ENCODE peak calls at places on chromosomes 2 and 18, in nine cellular contexts. One of them, this sample, is unnamed.

GRCh38 chr2:29606105-29606871 is 315.1 kb downstream of the ALK start:
- DNase-seq in NCI-H1930: no peak
- DNase-seq in NCI-H1105: no peak
- DNase-seq in heart left ventricle: no peak
- DNase-seq in HCT116: no peak
- DNase-seq in neuronal stem cell: no peak
- DNase-seq in stimulated activated CD4-positive, alpha-beta T cell treated with anti-CD3 and anti-CD28 coated beads, Interleukin-12 subunit alpha, Interleukin-12 subunit beta, amount 100 ng/mL, for 48 hours: no peak
- DNase-seq in SW480: no peak
- DNase-seq in CD4-positive, alpha-beta memory T cell: no peak
- DNase-seq in this sample: peak; percentile 91

GRCh38 chr2:26735096-26735495 is 29.0 kb upstream of the SLC35F6 start:
- DNase-seq in heart left ventricle: no peak
- DNase-seq in neuronal stem cell: no peak
- DNase-seq in CD4-positive, alpha-beta memory T cell: no peak
- DNase-seq in NCI-H1930: no peak
- DNase-seq in HCT116: no peak
- DNase-seq in SW480: no peak
- DNase-seq in stimulated activated CD4-positive, alpha-beta T cell treated with anti-CD3 and anti-CD28 coated beads, Interleukin-12 subunit alpha, Interleukin-12 subunit beta, amount 100 ng/mL, for 48 hours: no peak
- DNase-seq in NCI-H1105: no peak
- DNase-seq in this sample: peak; percentile 95

GRCh38 chr2:79191816-79192215 is 32.3 kb upstream of the REG3A start:
- DNase-seq in NCI-H1105: no peak
- DNase-seq in SW480: peak; percentile 28
- DNase-seq in CD4-positive, alpha-beta memory T cell: no peak
- DNase-seq in heart left ventricle: no peak
- DNase-seq in HCT116: no peak
- DNase-seq in stimulated activated CD4-positive, alpha-beta T cell treated with anti-CD3 and anti-CD28 coated beads, Interleukin-12 subunit alpha, Interleukin-12 subunit beta, amount 100 ng/mL, for 48 hours: no peak
- DNase-seq in NCI-H1930: no peak
- DNase-seq in neuronal stem cell: no peak
- DNase-seq in this sample: no peak

GRCh38 chr2:60046529-60046928 is 506.9 kb downstream of the BCL11A start:
- DNase-seq in CD4-positive, alpha-beta memory T cell: no peak
- DNase-seq in HCT116: no peak
- DNase-seq in neuronal stem cell: no peak
- DNase-seq in NCI-H1105: no peak
- DNase-seq in heart left ventricle: no peak
- DNase-seq in SW480: no peak
- DNase-seq in stimulated activated CD4-positive, alpha-beta T cell treated with anti-CD3 and anti-CD28 coated beads, Interleukin-12 subunit alpha, Interleukin-12 subunit beta, amount 100 ng/mL, for 48 hours: no peak
- DNase-seq in NCI-H1930: no peak
- DNase-seq in this sample: no peak

GRCh38 chr2:7023542-7023941 is 106.3 kb downstream of the RNF144A start:
- DNase-seq in SW480: no peak
- DNase-seq in heart left ventricle: no peak
- DNase-seq in CD4-positive, alpha-beta memory T cell: no peak
- DNase-seq in neuronal stem cell: no peak
- DNase-seq in NCI-H1105: no peak
- DNase-seq in HCT116: no peak
- DNase-seq in NCI-H1930: no peak
- DNase-seq in stimulated activated CD4-positive, alpha-beta T cell treated with anti-CD3 and anti-CD28 coated beads, Interleukin-12 subunit alpha, Interleukin-12 subunit beta, amount 100 ng/mL, for 48 hours: no peak
- DNase-seq in this sample: peak; percentile 77

GRCh38 chr2:45755585-45756330 is 104.3 kb downstream of the PRKCE start:
- DNase-seq in NCI-H1930: no peak
- DNase-seq in stimulated activated CD4-positive, alpha-beta T cell treated with anti-CD3 and anti-CD28 coated beads, Interleukin-12 subunit alpha, Interleukin-12 subunit beta, amount 100 ng/mL, for 48 hours: no peak
- DNase-seq in NCI-H1105: no peak
- DNase-seq in CD4-positive, alpha-beta memory T cell: no peak
- DNase-seq in HCT116: no peak
- DNase-seq in heart left ventricle: no peak
- DNase-seq in neuronal stem cell: no peak
- DNase-seq in SW480: no peak
- DNase-seq in this sample: no peak

GRCh38 chr2:45412754-45413379 is 198.2 kb downstream of the SRBD1 start:
- DNase-seq in NCI-H1930: no peak
- DNase-seq in heart left ventricle: no peak
- DNase-seq in CD4-positive, alpha-beta memory T cell: no peak
- DNase-seq in SW480: no peak
- DNase-seq in NCI-H1105: peak; percentile 37
- DNase-seq in HCT116: no peak
- DNase-seq in neuronal stem cell: no peak
- DNase-seq in stimulated activated CD4-positive, alpha-beta T cell treated with anti-CD3 and anti-CD28 coated beads, Interleukin-12 subunit alpha, Interleukin-12 subunit beta, amount 100 ng/mL, for 48 hours: no peak
- DNase-seq in this sample: no peak

GRCh38 chr18:13461488-13461887 is 242.9 kb downstream of the LDLRAD4 start:
- DNase-seq in neuronal stem cell: no peak
- DNase-seq in heart left ventricle: no peak
- DNase-seq in HCT116: no peak
- DNase-seq in NCI-H1930: no peak
- DNase-seq in SW480: peak; percentile 7
- DNase-seq in NCI-H1105: no peak
- DNase-seq in CD4-positive, alpha-beta memory T cell: no peak
- DNase-seq in stimulated activated CD4-positive, alpha-beta T cell treated with anti-CD3 and anti-CD28 coated beads, Interleukin-12 subunit alpha, Interleukin-12 subunit beta, amount 100 ng/mL, for 48 hours: no peak
- DNase-seq in this sample: no peak

GRCh38 chr2:85291425-85292023 is 36.3 kb downstream of the TGOLN2 start:
- DNase-seq in CD4-positive, alpha-beta memory T cell: peak; percentile 54
- DNase-seq in NCI-H1930: no peak
- DNase-seq in HCT116: no peak
- DNase-seq in heart left ventricle: no peak
- DNase-seq in neuronal stem cell: no peak
- DNase-seq in SW480: no peak
- DNase-seq in stimulated activated CD4-positive, alpha-beta T cell treated with anti-CD3 and anti-CD28 coated beads, Interleukin-12 subunit alpha, Interleukin-12 subunit beta, amount 100 ng/mL, for 48 hours: no peak
- DNase-seq in NCI-H1105: no peak
- DNase-seq in this sample: no peak

GRCh38 chr2:85674417-85674816 is 6.4 kb upstream of the SFTPB start:
- DNase-seq in CD4-positive, alpha-beta memory T cell: no peak
- DNase-seq in NCI-H1930: no peak
- DNase-seq in stimulated activated CD4-positive, alpha-beta T cell treated with anti-CD3 and anti-CD28 coated beads, Interleukin-12 subunit alpha, Interleukin-12 subunit beta, amount 100 ng/mL, for 48 hours: no peak
- DNase-seq in SW480: no peak
- DNase-seq in heart left ventricle: no peak
- DNase-seq in NCI-H1105: no peak
- DNase-seq in HCT116: no peak
- DNase-seq in neuronal stem cell: no peak
- DNase-seq in this sample: no peak

GRCh38 chr2:193963472-193964119 is 1693.4 kb upstream of the SLC39A10 start:
- DNase-seq in heart left ventricle: no peak
- DNase-seq in neuronal stem cell: no peak
- DNase-seq in stimulated activated CD4-positive, alpha-beta T cell treated with anti-CD3 and anti-CD28 coated beads, Interleukin-12 subunit alpha, Interleukin-12 subunit beta, amount 100 ng/mL, for 48 hours: no peak
- DNase-seq in SW480: peak; percentile 37
- DNase-seq in CD4-positive, alpha-beta memory T cell: no peak
- DNase-seq in HCT116: peak; percentile 36
- DNase-seq in NCI-H1930: no peak
- DNase-seq in NCI-H1105: no peak
- DNase-seq in this sample: peak; percentile 81

GRCh38 chr18:26386002-26386401 is 159.8 kb downstream of the TAF4B start:
- DNase-seq in CD4-positive, alpha-beta memory T cell: no peak
- DNase-seq in heart left ventricle: peak; percentile 19
- DNase-seq in HCT116: no peak
- DNase-seq in stimulated activated CD4-positive, alpha-beta T cell treated with anti-CD3 and anti-CD28 coated beads, Interleukin-12 subunit alpha, Interleukin-12 subunit beta, amount 100 ng/mL, for 48 hours: no peak
- DNase-seq in SW480: no peak
- DNase-seq in NCI-H1930: no peak
- DNase-seq in NCI-H1105: no peak
- DNase-seq in neuronal stem cell: no peak
- DNase-seq in this sample: peak; percentile 87

GRCh38 chr2:104378853-104379374 is 475.0 kb upstream of the POU3F3 start:
- DNase-seq in NCI-H1105: no peak
- DNase-seq in neuronal stem cell: peak; percentile 18
- DNase-seq in HCT116: no peak
- DNase-seq in CD4-positive, alpha-beta memory T cell: peak; percentile 41
- DNase-seq in heart left ventricle: no peak
- DNase-seq in SW480: peak; percentile 44
- DNase-seq in stimulated activated CD4-positive, alpha-beta T cell treated with anti-CD3 and anti-CD28 coated beads, Interleukin-12 subunit alpha, Interleukin-12 subunit beta, amount 100 ng/mL, for 48 hours: no peak
- DNase-seq in NCI-H1930: peak; percentile 7
- DNase-seq in this sample: no peak

GRCh38 chr18:79609841-79610281 is 69.7 kb upstream of the CTDP1 start:
- DNase-seq in stimulated activated CD4-positive, alpha-beta T cell treated with anti-CD3 and anti-CD28 coated beads, Interleukin-12 subunit alpha, Interleukin-12 subunit beta, amount 100 ng/mL, for 48 hours: no peak
- DNase-seq in neuronal stem cell: no peak
- DNase-seq in NCI-H1105: no peak
- DNase-seq in HCT116: no peak
- DNase-seq in SW480: no peak
- DNase-seq in CD4-positive, alpha-beta memory T cell: no peak
- DNase-seq in NCI-H1930: no peak
- DNase-seq in heart left ventricle: peak; percentile 5
- DNase-seq in this sample: no peak

GRCh38 chr2:42969231-42970150 is 177.1 kb upstream of the HAAO start:
- DNase-seq in CD4-positive, alpha-beta memory T cell: no peak
- DNase-seq in stimulated activated CD4-positive, alpha-beta T cell treated with anti-CD3 and anti-CD28 coated beads, Interleukin-12 subunit alpha, Interleukin-12 subunit beta, amount 100 ng/mL, for 48 hours: no peak
- DNase-seq in neuronal stem cell: no peak
- DNase-seq in NCI-H1930: no peak
- DNase-seq in SW480: no peak
- DNase-seq in heart left ventricle: no peak
- DNase-seq in HCT116: no peak
- DNase-seq in NCI-H1105: no peak
- DNase-seq in this sample: peak; percentile 81

GRCh38 chr2:99337931-99338580 is 867 bp downstream of the EIF5B start:
- DNase-seq in NCI-H1930: no peak
- DNase-seq in stimulated activated CD4-positive, alpha-beta T cell treated with anti-CD3 and anti-CD28 coated beads, Interleukin-12 subunit alpha, Interleukin-12 subunit beta, amount 100 ng/mL, for 48 hours: no peak
- DNase-seq in NCI-H1105: no peak
- DNase-seq in neuronal stem cell: peak; percentile 9
- DNase-seq in CD4-positive, alpha-beta memory T cell: peak; percentile 8
- DNase-seq in heart left ventricle: no peak
- DNase-seq in SW480: peak; percentile 47
- DNase-seq in HCT116: no peak
- DNase-seq in this sample: peak; percentile 9

GRCh38 chr2:227036527-227036926 is 127.5 kb downstream of the COL4A4 start:
- DNase-seq in stimulated activated CD4-positive, alpha-beta T cell treated with anti-CD3 and anti-CD28 coated beads, Interleukin-12 subunit alpha, Interleukin-12 subunit beta, amount 100 ng/mL, for 48 hours: no peak
- DNase-seq in neuronal stem cell: no peak
- DNase-seq in CD4-positive, alpha-beta memory T cell: no peak
- DNase-seq in NCI-H1930: no peak
- DNase-seq in SW480: no peak
- DNase-seq in NCI-H1105: peak; percentile 55
- DNase-seq in heart left ventricle: no peak
- DNase-seq in HCT116: no peak
- DNase-seq in this sample: no peak

GRCh38 chr18:8188196-8188595 is 421.0 kb upstream of the RAB12 start:
- DNase-seq in NCI-H1105: no peak
- DNase-seq in NCI-H1930: no peak
- DNase-seq in neuronal stem cell: no peak
- DNase-seq in CD4-positive, alpha-beta memory T cell: no peak
- DNase-seq in heart left ventricle: no peak
- DNase-seq in SW480: peak; percentile 3
- DNase-seq in HCT116: no peak
- DNase-seq in stimulated activated CD4-positive, alpha-beta T cell treated with anti-CD3 and anti-CD28 coated beads, Interleukin-12 subunit alpha, Interleukin-12 subunit beta, amount 100 ng/mL, for 48 hours: no peak
- DNase-seq in this sample: peak; percentile 60

GRCh38 chr2:71581015-71581414 is 127.7 kb downstream of the DYSF start:
- DNase-seq in CD4-positive, alpha-beta memory T cell: no peak
- DNase-seq in NCI-H1105: no peak
- DNase-seq in NCI-H1930: no peak
- DNase-seq in HCT116: no peak
- DNase-seq in heart left ventricle: peak; percentile 32
- DNase-seq in neuronal stem cell: no peak
- DNase-seq in SW480: no peak
- DNase-seq in stimulated activated CD4-positive, alpha-beta T cell treated with anti-CD3 and anti-CD28 coated beads, Interleukin-12 subunit alpha, Interleukin-12 subunit beta, amount 100 ng/mL, for 48 hours: no peak
- DNase-seq in this sample: no peak

GRCh38 chr2:102664439-102665042 is 45.2 kb downstream of the SLC9A2 start:
- DNase-seq in SW480: peak; percentile 97
- DNase-seq in NCI-H1930: no peak
- DNase-seq in NCI-H1105: no peak
- DNase-seq in neuronal stem cell: no peak
- DNase-seq in stimulated activated CD4-positive, alpha-beta T cell treated with anti-CD3 and anti-CD28 coated beads, Interleukin-12 subunit alpha, Interleukin-12 subunit beta, amount 100 ng/mL, for 48 hours: peak; percentile 39
- DNase-seq in HCT116: peak; percentile 87
- DNase-seq in heart left ventricle: no peak
- DNase-seq in CD4-positive, alpha-beta memory T cell: no peak
- DNase-seq in this sample: peak; percentile 21